ENCODE peak calls at places on chromosomes 6 and 20, in eight cellular contexts. K is GM19239, E is bronchial epithelial cell, J is ascending aorta, G is GM23248, D is psoas muscle, B is heart left ventricle, S is HT1080. T is an unnamed sample.

GRCh38 chr20:22243063-22243462 is 341.3 kb downstream of the FOXA2 start:
- DNase-seq in K (no peak), E (no peak), J (no peak), G (no peak), D (no peak), B (no peak), S (no peak), T (no peak)

GRCh38 chr20:57866250-57867106 is 156.7 kb upstream of the PMEPA1 start:
- DNase-seq in K (no peak), E (no peak), J (no peak), G (no peak), D (no peak), B (no peak), S (no peak), T (peak; percentile 17)

GRCh38 chr6:34300332-34300751 is 51.5 kb upstream of the SMIM29 start:
- DNase-seq in K (no peak), E (no peak), J (no peak), G (no peak), D (no peak), B (no peak), S (no peak), T (no peak)

GRCh38 chr20:39762716-39763115 is 800.6 kb downstream of the DHX35 start:
- DNase-seq in K (no peak), E (no peak), J (no peak), G (no peak), D (no peak), B (no peak), S (no peak), T (no peak)

GRCh38 chr20:40651121-40651520 is 37.9 kb downstream of the MAFB start:
- DNase-seq in K (no peak), E (peak; percentile 76), J (no peak), G (peak; percentile 52), D (no peak), B (no peak), S (no peak), T (peak; percentile 20)

GRCh38 chr20:41204304-41205265 is 67.2 kb downstream of the PLCG1 start:
- DNase-seq in K (no peak), E (no peak), J (no peak), G (no peak), D (no peak), B (no peak), S (no peak), T (no peak)

GRCh38 chr20:49584418-49585382 is 16.8 kb upstream of the PTGIS start:
- DNase-seq in K (no peak), E (no peak), J (no peak), G (peak; percentile 44), D (peak; percentile 49), B (no peak), S (no peak), T (peak; percentile 30)

GRCh38 chr6:137150072-137150471 is 23.4 kb downstream of the IL22RA2 start:
- DNase-seq in K (no peak), E (no peak), J (no peak), G (no peak), D (no peak), B (no peak), S (no peak), T (no peak)

T was measured in PC-3.